ENCODE peak calls at places on chromosomes 1 and 21, in seven cellular contexts. N is transverse colon, T is iris pigment epithelial cell, V is fibroblast of the conjunctiva, Y is neuronal stem cell, E is fibroblast of lung, H is BE2C. I is an unnamed sample.

GRCh38 chr1:61142726-61143500 is 60.6 kb downstream of the NFIA start:
- DNase-seq in H (no peak), Y (no peak), N (no peak), V (no peak), E (no peak), T (no peak), I (no peak)

GRCh38 chr1:1281533-1282321 is 1.5 kb downstream of the SCNN1D start:
- DNase-seq in T (peak; percentile 59), V (no peak), E (no peak), N (peak; percentile 92), H (no peak), Y (no peak), I (no peak)

GRCh38 chr1:117112063-117112462 is 9.5 kb downstream of the TRIM45 start:
- DNase-seq in T (no peak), E (no peak), N (no peak), H (no peak), V (no peak), Y (no peak), I (no peak)

GRCh38 chr1:167360120-167360519 is 139.4 kb downstream of the POU2F1 start:
- DNase-seq in E (no peak), H (no peak), N (no peak), Y (no peak), V (no peak), T (peak; percentile 54), I (no peak)

GRCh38 chr1:237211031-237211430 is 169.0 kb downstream of the RYR2 start:
- DNase-seq in T (no peak), Y (no peak), E (no peak), N (no peak), H (no peak), V (no peak), I (no peak)

GRCh38 chr1:5980314-5981008 is 11.8 kb downstream of the NPHP4 start:
- DNase-seq in E (peak; percentile 11), N (no peak), Y (peak; percentile 51), H (peak; percentile 87), V (peak; percentile 14), T (peak; percentile 56), I (peak; percentile 72)

GRCh38 chr1:218317061-218317460 is 28.1 kb upstream of the TGFB2 start:
- DNase-seq in T (no peak), N (no peak), H (no peak), V (no peak), E (no peak), Y (no peak), I (no peak)

GRCh38 chr1:100883963-100884362 is 10.7 kb downstream of the EXTL2 start:
- DNase-seq in T (peak; percentile 76), N (no peak), E (peak; percentile 53), H (no peak), V (no peak), Y (no peak), I (no peak)

GRCh38 chr1:76867342-76868130 is at the start of gene ST6GALNAC5:
- DNase-seq in V (peak; percentile 17), T (peak; percentile 74), N (no peak), E (peak; percentile 38), Y (peak; percentile 51), H (peak; percentile 53), I (no peak)

GRCh38 chr21:17742940-17743592 is 76.1 kb downstream of the C21orf91 start:
- DNase-seq in T (no peak), V (no peak), N (no peak), H (no peak), Y (no peak), E (no peak), I (no peak)

GRCh38 chr1:156579472-156579871 is at the start of gene TTC24:
- DNase-seq in H (no peak), V (no peak), N (no peak), Y (no peak), T (no peak), E (no peak), I (no peak)

GRCh38 chr21:33207471-33208149 is 22.1 kb upstream of the IFNAR2 start:
- DNase-seq in V (no peak), N (no peak), E (no peak), H (no peak), T (no peak), Y (no peak), I (no peak)

GRCh38 chr1:201570886-201571624 is 32.1 kb downstream of the NAV1 start:
- DNase-seq in E (no peak), T (no peak), V (no peak), N (no peak), H (no peak), Y (no peak), I (no peak)

GRCh38 chr1:62466982-62467532 is 30.2 kb downstream of the USP1 start:
- DNase-seq in H (no peak), V (no peak), E (no peak), T (peak; percentile 32), Y (no peak), N (no peak), I (no peak)

GRCh38 chr1:25527226-25527846 is 16.1 kb upstream of the LDLRAP1 start:
- DNase-seq in E (no peak), T (no peak), Y (no peak), V (no peak), H (no peak), N (no peak), I (no peak)

GRCh38 chr21:32868631-32869454 is 97.3 kb upstream of the PAXBP1 start:
- DNase-seq in H (no peak), V (no peak), E (no peak), Y (peak; percentile 40), N (no peak), T (no peak), I (no peak)

GRCh38 chr1:168312718-168313604 is 32.3 kb downstream of the TBX19 start:
- DNase-seq in N (no peak), T (peak; percentile 13), H (no peak), Y (no peak), E (no peak), V (no peak), I (no peak)

GRCh38 chr1:8395433-8395866 is 77.5 kb downstream of the SLC45A1 start:
- DNase-seq in E (no peak), T (no peak), H (no peak), V (no peak), N (no peak), Y (no peak), I (no peak)

GRCh38 chr1:158686430-158687009 is at the start of gene SPTA1:
- DNase-seq in N (no peak), Y (no peak), V (no peak), H (no peak), T (peak; percentile 6), E (no peak), I (no peak)

GRCh38 chr1:222777977-222778376 is 36.9 kb upstream of the DISP1 start:
- DNase-seq in E (peak; percentile 82), N (no peak), T (peak; percentile 65), V (no peak), H (no peak), Y (no peak), I (no peak)

GRCh38 chr1:229129306-229130027 is 141.4 kb upstream of the RAB4A start:
- DNase-seq in H (no peak), N (peak; percentile 23), T (no peak), Y (no peak), V (no peak), E (no peak), I (no peak)

GRCh38 chr1:64006276-64007051 is 197.0 kb upstream of the UBE2U start:
- DNase-seq in T (peak; percentile 81), E (peak; percentile 44), H (no peak), V (no peak), N (no peak), Y (no peak), I (no peak)

GRCh38 chr1:6730889-6731288 is 29.3 kb upstream of the DNAJC11 start:
- DNase-seq in T (no peak), N (peak; percentile 29), E (no peak), H (no peak), V (no peak), Y (no peak), I (no peak)

GRCh38 chr1:182087304-182087703 is 25.8 kb upstream of the ZNF648 start:
- DNase-seq in T (no peak), V (no peak), N (no peak), H (no peak), Y (no peak), E (no peak), I (no peak)

I was measured in iPS DF 6.9.